ENCODE peak calls at places on chromosomes 16 and 17, in four cellular contexts. Z is IMR-90; H is mesenchymal stem cell; P is naive thymus-derived CD4-positive, alpha-beta T cell. S is an unnamed sample. For H3K4me1, the result is how much of the 10 kb centered on the place peaks cover.

GRCh38 chr17:9401434-9401833 is 174.2 kb downstream of the STX8 start:
- DNase-seq in Z (peak), H (peak), P (no peak), S (no peak)

GRCh38 chr17:340074-340473 is 12.5 kb downstream of the RPH3AL start:
- DNase-seq in Z (no peak), H (no peak), P (no peak), S (no peak)

GRCh38 chr17:1201132-1201702 is 21.4 kb upstream of the ABR start:
- DNase-seq in Z (no peak), H (no peak), P (no peak), S (peak)

GRCh38 chr16:55944377-55944802 is 69.2 kb upstream of the CES5A start:
- DNase-seq in Z (peak), H (peak), P (no peak), S (peak)

GRCh38 chr17:50421308-50422031 is 4.5 kb upstream of the ACSF2 start:
- DNase-seq in Z (no peak), H (peak), P (no peak), S (no peak)

GRCh38 chr16:64250866-64251265 is 871.0 kb downstream of the CDH11 start:
- DNase-seq in Z (peak), H (peak), P (no peak), S (no peak)

GRCh38 chr16:30949655-30950515 is 1.0 kb downstream of the ORAI3 start:
- DNase-seq in Z (peak), H (peak), P (no peak), S (no peak)

GRCh38 chr17:21295036-21295952 is 10.8 kb downstream of the MAP2K3 start:
- DNase-seq in Z (peak), H (peak), P (no peak), S (no peak)

GRCh38 chr16:8864480-8864879 is 4.3 kb downstream of the CARHSP1 start:
- DNase-seq in Z (no peak), H (peak), P (no peak), S (no peak)

GRCh38 chr16:89050119-89050867 is 43.4 kb upstream of the ACSF3 start:
- DNase-seq in Z (no peak), H (no peak), P (no peak), S (peak)

GRCh38 chr16:29806641-29807425 is 504 bp downstream of the MAZ start:
- DNase-seq in Z (no peak), H (peak), P (peak), S (peak)

GRCh38 chr16:88497561-88498420 is 44.7 kb downstream of the ZFPM1 start:
- DNase-seq in Z (peak), H (no peak), P (no peak), S (no peak)

GRCh38 chr16:88566158-88566557 is 4.0 kb upstream of the ZC3H18 start:
- DNase-seq in Z (peak), H (peak), P (no peak), S (no peak)

GRCh38 chr16:17448640-17449638 is 21.8 kb downstream of the XYLT1 start:
- DNase-seq in Z (no peak), H (no peak), P (peak), S (no peak)

GRCh38 chr17:82970818-82971610 is 108.4 kb upstream of the METRNL start:
- DNase-seq in Z (no peak), H (no peak), P (no peak), S (no peak)

GRCh38 chr17:81244358-81245023 is 5.4 kb downstream of the NDUFAF8 start:
- DNase-seq in Z (no peak), H (no peak), P (peak), S (no peak)

GRCh38 chr17:11324846-11325420 is 83.9 kb downstream of the SHISA6 start:
- DNase-seq in Z (no peak), H (no peak), P (no peak), S (no peak)

GRCh38 chr16:3793161-3793576 is 75.8 kb upstream of the TRAP1 start:
- DNase-seq in Z (no peak), H (no peak), P (no peak), S (no peak)

GRCh38 chr17:46962374-46962790 is 16.7 kb downstream of the RPRML start:
- DNase-seq in Z (peak), H (peak), P (no peak), S (no peak)

GRCh38 chr17:66300956-66301355 is 1.5 kb upstream of the PRKCA start:
- DNase-seq in Z (no peak), H (no peak), P (no peak), S (no peak)

GRCh38 chr17:9922012-9922848 is 17.2 kb upstream of the RCVRN start:
- DNase-seq in Z (no peak), H (no peak), P (no peak), S (no peak)

GRCh38 chr17:64240261-64240740 is 22.8 kb downstream of the TEX2 start:
- DNase-seq in Z (peak), H (peak), P (no peak), S (no peak)

GRCh38 chr17:74424658-74425057 is 7.2 kb upstream of the GPRC5C start:
- DNase-seq in Z (no peak), H (no peak), P (no peak), S (no peak)

GRCh38 chr16:149024-149675 is 3.3 kb upstream of the HBZ start:
- DNase-seq in Z (peak), H (peak), P (no peak), S (no peak)

GRCh38 chr16:53433930-53434435 is 288 bp upstream of the RBL2 start:
- DNase-seq in Z (peak), H (peak), P (peak), S (no peak)

GRCh38 chr16:69725480-69726312 is 664 bp downstream of the NQO1 start:
- DNase-seq in Z (no peak), H (no peak), P (no peak), S (no peak)

GRCh38 chr17:48160177-48160967 is 52.8 kb downstream of the SNX11 start:
- DNase-seq in Z (no peak), H (no peak), P (no peak), S (no peak)

GRCh38 chr17:39591958-39592954 is 15.5 kb downstream of the NEUROD2 start:
- DNase-seq in Z (peak), H (peak), P (no peak), S (peak)

GRCh38 chr16:28543072-28543471 is 4.3 kb upstream of the NUPR1 start:
- DNase-seq in Z (no peak), H (no peak), P (no peak), S (no peak)

GRCh38 chr17:65163990-65164495 is 26.9 kb downstream of the RGS9 start:
- DNase-seq in Z (peak), H (peak), P (no peak), S (peak)

GRCh38 chr16:58661199-58661830 is 23.3 kb downstream of the SLC38A7 start:
- DNase-seq in Z (peak), H (peak), P (no peak), S (peak)

GRCh38 chr17:1644493-1645206 is 882 bp downstream of the SCARF1 start:
- DNase-seq in Z (peak), H (peak), P (peak), S (no peak)

GRCh38 chr16:1341495-1342388 is 8.3 kb downstream of the BAIAP3 start:
- DNase-seq in Z (no peak), H (no peak), P (no peak), S (no peak)
- H3K4me3 ChIP-seq in Z (no peak), H (no peak), P (peak), S (peak)

GRCh38 chr17:77211681-77212080 is 70.9 kb downstream of the SEC14L1 start:
- DNase-seq in Z (no peak), H (no peak), P (no peak), S (no peak)

GRCh38 chr17:77212081-77212832 is 71.5 kb downstream of the SEC14L1 start:
- DNase-seq in Z (no peak), H (no peak), P (no peak), S (no peak)

GRCh38 chr17:77214328-77214727 is 73.6 kb downstream of the SEC14L1 start:
- DNase-seq in Z (no peak), H (no peak), P (no peak), S (no peak)

GRCh38 chr17:77213778-77214132 is 73.0 kb downstream of the SEC14L1 start:
- DNase-seq in Z (no peak), H (no peak), P (no peak), S (no peak)

GRCh38 chr17:77212833-77213777 is 72.3 kb downstream of the SEC14L1 start:
- DNase-seq in Z (no peak), H (no peak), P (no peak), S (no peak)
- H3K4me1 ChIP-seq in Z (under half), H (under half), P (under half), S (under half)

GRCh38 chr16:83802559-83802958 is 5.2 kb upstream of the HSBP1 start:
- DNase-seq in Z (no peak), H (no peak), P (no peak), S (no peak)

GRCh38 chr16:83804366-83804765 is 3.4 kb upstream of the HSBP1 start:
- DNase-seq in Z (no peak), H (no peak), P (no peak), S (no peak)

GRCh38 chr16:83803811-83804210 is 4.0 kb upstream of the HSBP1 start:
- DNase-seq in Z (no peak), H (no peak), P (no peak), S (no peak)

GRCh38 chr16:83799336-83799735 is 8.4 kb upstream of the HSBP1 start:
- DNase-seq in Z (no peak), H (no peak), P (no peak), S (no peak)

GRCh38 chr16:83802135-83802534 is 5.6 kb upstream of the HSBP1 start:
- DNase-seq in Z (peak), H (peak), P (no peak), S (no peak)
- H3K27ac ChIP-seq in Z (no peak), H (no peak), P (no peak), S (no peak)

GRCh38 chr17:3915642-3916012 is 638 bp downstream of the P2RX1 start:
- DNase-seq in Z (no peak), H (no peak), P (no peak), S (no peak)
- H3K4me3 ChIP-seq in Z (no peak), H (no peak), P (no peak), S (no peak)

GRCh38 chr17:45288825-45289224 is 26.9 kb upstream of the SPATA32 start:
- DNase-seq in Z (no peak), H (no peak), P (no peak), S (no peak)
- H3K4me1 ChIP-seq in Z (under half), H (half or more), P (under half), S (under half)

DNA sequence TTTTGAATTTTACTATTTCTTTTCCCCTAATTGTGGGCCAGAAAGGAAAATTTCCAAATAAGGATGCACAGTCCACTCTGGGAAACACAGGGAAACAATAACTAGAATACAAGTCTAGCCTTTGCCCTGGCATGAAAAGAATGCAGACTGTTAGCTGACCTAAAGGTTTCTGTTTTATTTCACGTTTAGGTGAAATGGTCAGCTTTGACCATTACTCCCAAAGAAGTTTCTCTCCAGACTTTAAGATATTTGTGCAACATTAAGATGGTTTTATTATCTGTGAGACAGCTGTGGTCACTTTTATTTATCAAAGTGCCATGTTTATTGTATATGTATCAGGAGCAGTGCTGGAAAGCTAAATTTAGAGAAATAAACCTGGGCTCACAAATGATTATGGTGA is 163.9 kb downstream of the SPECC1 start:
- DNase-seq in Z (no peak), H (peak), P (no peak), S (no peak)
- H3K27ac ChIP-seq in Z (no peak), H (peak), P (no peak), S (no peak)

DNA sequence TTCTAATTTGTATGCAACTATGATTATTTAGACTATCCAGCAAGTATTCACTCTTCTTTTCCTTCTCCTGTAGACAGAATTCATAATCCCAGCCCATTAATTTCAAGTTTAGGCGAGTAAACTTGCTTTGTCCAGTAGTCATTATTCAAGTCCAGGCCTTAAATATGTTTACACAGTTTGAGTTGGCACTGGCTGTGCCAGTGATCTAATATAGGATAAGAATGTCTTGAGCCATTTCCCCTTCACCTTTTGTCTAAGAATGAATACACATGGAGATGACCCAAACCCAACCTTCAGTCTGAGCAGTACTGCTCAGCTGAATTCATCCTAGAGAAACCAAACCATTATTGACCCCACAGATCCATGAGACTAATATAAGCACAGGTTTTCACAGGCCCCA is 930.4 kb upstream of the CDH8 start:
- DNase-seq in Z (no peak), H (no peak), P (no peak), S (no peak)
- H3K4me3 ChIP-seq in Z (no peak), H (no peak), P (no peak), S (no peak)

GRCh38 chr17:76415786-76416185 is 31.4 kb downstream of the SPHK1 start:
- DNase-seq in Z (no peak), H (no peak), P (no peak), S (no peak)
- H3K4me1 ChIP-seq in Z (under half), H (under half), P (under half), S (under half)

GRCh38 chr16:10611825-10612342 is 31.5 kb upstream of the EMP2 start:
- DNase-seq in Z (no peak), H (no peak), P (no peak), S (no peak)
- H3K27ac ChIP-seq in Z (no peak), H (no peak), P (no peak), S (no peak)

GRCh38 chr17:35022536-35023063 is 40.9 kb downstream of the RFFL start:
- DNase-seq in Z (peak), H (peak), P (peak), S (peak)

GRCh38 chr17:35021520-35022380 is 41.4 kb downstream of the LIG3 start:
- DNase-seq in Z (no peak), H (no peak), P (no peak), S (no peak)

GRCh38 chr17:35025541-35025940 is 38.0 kb downstream of the RFFL start:
- DNase-seq in Z (no peak), H (no peak), P (no peak), S (no peak)

GRCh38 chr17:35019386-35020179 is 39.3 kb downstream of the LIG3 start:
- DNase-seq in Z (no peak), H (no peak), P (no peak), S (no peak)

GRCh38 chr17:35023538-35023937 is 40.0 kb downstream of the RFFL start:
- DNase-seq in Z (no peak), H (peak), P (no peak), S (no peak)
- H3K4me3 ChIP-seq in Z (no peak), H (no peak), P (no peak), S (no peak)